ENCODE peak calls at places on chromosomes 13 and 19, in eight cellular contexts. B is DND-41, D is HFF-Myc, V is GM20000, N is uterus, O is GM12878, G is Peyer's patch, J is brain microvascular endothelial cell. K is an unnamed sample.

GRCh38 chr13:46698910-46699460 is 98.0 kb downstream of the ESD start:
- DNase-seq in B (no peak), D (no peak), V (no peak), N (no peak), O (no peak), G (no peak), J (peak), K (no peak)

GRCh38 chr13:28534210-28534609 is 39.3 kb upstream of the FLT1 start:
- DNase-seq in B (no peak), D (no peak), V (no peak), N (no peak), O (no peak), G (no peak), J (no peak), K (no peak)

GRCh38 chr13:45950343-45950995 is 98.9 kb upstream of the SIAH3 start:
- DNase-seq in B (no peak), D (no peak), V (no peak), N (no peak), O (no peak), G (no peak), J (no peak), K (no peak)

GRCh38 chr13:80841346-80841882 is 500.5 kb upstream of the SPRY2 start:
- DNase-seq in B (no peak), D (no peak), V (no peak), N (no peak), O (no peak), G (no peak), J (no peak), K (no peak)

GRCh38 chr13:28044608-28045007 is 55.8 kb downstream of the FLT3 start:
- DNase-seq in B (no peak), D (no peak), V (no peak), N (no peak), O (no peak), G (no peak), J (peak), K (no peak)

GRCh38 chr13:40787062-40787461 is 2.3 kb upstream of the SLC25A15 start:
- DNase-seq in B (peak), D (no peak), V (no peak), N (no peak), O (no peak), G (peak), J (peak), K (no peak)

GRCh38 chr19:10259162-10259905 is 7.3 kb downstream of the MRPL4 start:
- DNase-seq in B (peak), D (peak), V (peak), N (peak), O (no peak), G (peak), J (peak), K (peak)

GRCh38 chr13:28489536-28489935 is 5.4 kb downstream of the FLT1 start:
- DNase-seq in B (no peak), D (peak), V (no peak), N (no peak), O (no peak), G (no peak), J (no peak), K (no peak)

GRCh38 chr19:18496167-18496979 is 25.5 kb downstream of the ELL start:
- DNase-seq in B (peak), D (no peak), V (peak), N (no peak), O (no peak), G (peak), J (peak), K (peak)

GRCh38 chr13:95231393-95231792 is 69.9 kb downstream of the ABCC4 start:
- DNase-seq in B (no peak), D (no peak), V (no peak), N (no peak), O (no peak), G (no peak), J (no peak), K (no peak)

GRCh38 chr19:3801412-3802096 is 15.4 kb upstream of the MATK start:
- DNase-seq in B (no peak), D (no peak), V (no peak), N (no peak), O (no peak), G (peak), J (peak), K (no peak)

GRCh38 chr13:112056739-112057433 is 10.1 kb upstream of the SOX1 start:
- DNase-seq in B (no peak), D (no peak), V (peak), N (no peak), O (no peak), G (no peak), J (no peak), K (peak)

GRCh38 chr13:43878897-43879322 is 630 bp downstream of the CCDC122 start:
- DNase-seq in B (no peak), D (no peak), V (peak), N (peak), O (peak), G (peak), J (peak), K (peak)

GRCh38 chr13:38394777-38395504 is 45.3 kb downstream of the UFM1 start:
- DNase-seq in B (no peak), D (no peak), V (no peak), N (no peak), O (no peak), G (no peak), J (no peak), K (no peak)

DNA sequence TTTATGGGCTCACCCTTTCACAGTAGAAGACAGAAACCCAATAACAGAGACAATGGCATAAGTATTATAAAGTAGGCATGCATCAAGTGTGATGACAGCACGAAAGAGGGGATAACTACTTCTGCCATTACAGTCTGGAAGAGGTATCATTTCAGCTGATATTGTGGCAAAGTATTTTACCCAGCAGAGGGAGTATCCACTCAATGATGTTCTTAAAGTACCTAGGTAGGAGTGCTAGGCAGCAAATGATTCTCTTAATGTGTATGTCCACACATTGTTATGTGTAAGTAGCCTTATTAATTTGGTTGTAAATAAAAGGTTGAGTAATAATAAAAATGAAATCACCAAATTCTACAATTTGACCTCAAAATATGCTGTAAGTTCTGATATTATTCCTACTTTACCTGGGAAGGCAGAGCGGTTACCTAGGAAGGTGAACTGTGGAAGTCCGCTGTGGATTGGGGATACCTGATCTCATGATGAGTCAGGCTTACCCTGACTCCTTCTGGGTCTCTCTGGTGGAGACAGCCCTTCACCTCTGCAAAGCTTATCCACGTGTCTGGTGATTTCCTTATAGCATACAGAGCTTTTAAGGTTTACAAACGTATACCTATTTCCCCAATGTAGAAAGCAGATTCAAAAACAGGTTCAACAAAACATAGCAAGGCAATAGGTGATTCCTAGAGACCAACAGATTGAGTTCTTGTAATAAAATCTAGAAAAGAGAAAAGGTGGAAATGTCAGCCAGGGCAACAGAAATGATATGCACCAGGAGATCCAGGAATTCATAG is 4.0 kb upstream of the UBAC2 start:
- DNase-seq in B (no peak), D (no peak), V (no peak), N (no peak), O (no peak), G (no peak), J (no peak), K (no peak)
- TF ChIP-seq CTCF in B (peak), D (no peak), V (no peak), N (no peak), O (peak), G (no peak), J (peak), K (peak)

GRCh38 chr13:113243847-113244246 is 34.4 kb downstream of the CUL4A start:
- DNase-seq in B (no peak), D (no peak), V (no peak), N (no peak), O (no peak), G (no peak), J (no peak), K (no peak)

GRCh38 chr13:113245858-113246791 is 36.7 kb downstream of the CUL4A start:
- DNase-seq in B (no peak), D (no peak), V (no peak), N (no peak), O (no peak), G (no peak), J (no peak), K (no peak)
- TF ChIP-seq CTCF in B (no peak), D (peak), V (no peak), N (no peak), O (no peak), G (no peak), J (peak), K (peak)

DNA sequence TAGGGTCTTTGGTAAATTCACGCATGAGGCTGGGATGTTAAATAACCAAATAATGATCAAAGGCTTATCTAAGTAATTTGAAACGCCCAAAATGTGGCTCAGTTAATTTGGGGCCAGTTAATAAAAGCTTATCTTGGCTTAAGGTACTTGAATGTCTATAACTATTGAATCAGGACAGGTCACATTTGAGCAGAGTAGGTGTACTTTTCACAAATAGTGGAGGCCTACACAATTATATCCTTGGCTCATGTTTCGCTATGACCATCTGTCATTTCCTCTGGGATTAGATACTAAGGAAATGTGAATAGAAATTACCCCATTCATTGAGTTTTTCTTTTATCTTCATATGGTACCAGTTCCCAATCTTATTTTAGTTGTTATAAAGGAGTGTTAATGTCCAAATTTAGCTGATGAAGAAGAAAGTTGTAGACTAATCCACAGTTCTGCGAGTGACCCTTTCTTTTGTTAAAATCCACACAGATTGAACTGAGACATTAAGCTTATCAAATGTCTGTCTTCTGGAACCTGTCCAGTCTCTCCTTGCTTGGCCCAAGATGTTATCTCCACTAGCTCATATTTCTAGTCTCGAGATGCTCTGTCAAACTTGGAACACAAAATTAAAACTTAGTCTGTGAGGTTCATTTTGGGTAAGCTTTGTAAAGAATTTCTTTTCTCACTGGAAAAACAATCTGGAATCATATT is 30.9 kb downstream of the SLAIN1 start:
- DNase-seq in B (no peak), D (no peak), V (no peak), N (no peak), O (no peak), G (no peak), J (no peak), K (no peak)
- TF ChIP-seq CTCF in B (no peak), D (no peak), V (no peak), N (no peak), O (no peak), G (no peak), J (no peak), K (no peak)

GRCh38 chr19:38323276-38323675 is 3.6 kb downstream of the KCNK6 start:
- DNase-seq in B (no peak), D (no peak), V (no peak), N (no peak), O (no peak), G (no peak), J (no peak), K (no peak)

GRCh38 chr19:38319421-38320258 is at the start of gene KCNK6:
- DNase-seq in B (peak), D (no peak), V (no peak), N (peak), O (no peak), G (peak), J (no peak), K (no peak)

GRCh38 chr19:38324431-38324830 is 4.8 kb downstream of the KCNK6 start:
- DNase-seq in B (no peak), D (no peak), V (no peak), N (no peak), O (no peak), G (no peak), J (no peak), K (no peak)

GRCh38 chr19:38320969-38321339 is 1.3 kb downstream of the KCNK6 start:
- DNase-seq in B (no peak), D (no peak), V (no peak), N (no peak), O (no peak), G (no peak), J (no peak), K (no peak)

GRCh38 chr19:38321646-38322323 is 2.1 kb downstream of the KCNK6 start:
- DNase-seq in B (no peak), D (no peak), V (no peak), N (peak), O (no peak), G (no peak), J (no peak), K (no peak)
- TF ChIP-seq CTCF in B (no peak), D (no peak), V (no peak), N (no peak), O (no peak), G (no peak), J (no peak), K (no peak)

GRCh38 chr13:24307211-24308067 is 1.9 kb upstream of the C1QTNF9 start:
- DNase-seq in B (no peak), D (no peak), V (no peak), N (no peak), O (no peak), G (no peak), J (no peak), K (no peak)
- TF ChIP-seq CTCF in B (no peak), D (no peak), V (no peak), N (no peak), O (no peak), G (no peak), J (no peak), K (no peak)

DNA sequence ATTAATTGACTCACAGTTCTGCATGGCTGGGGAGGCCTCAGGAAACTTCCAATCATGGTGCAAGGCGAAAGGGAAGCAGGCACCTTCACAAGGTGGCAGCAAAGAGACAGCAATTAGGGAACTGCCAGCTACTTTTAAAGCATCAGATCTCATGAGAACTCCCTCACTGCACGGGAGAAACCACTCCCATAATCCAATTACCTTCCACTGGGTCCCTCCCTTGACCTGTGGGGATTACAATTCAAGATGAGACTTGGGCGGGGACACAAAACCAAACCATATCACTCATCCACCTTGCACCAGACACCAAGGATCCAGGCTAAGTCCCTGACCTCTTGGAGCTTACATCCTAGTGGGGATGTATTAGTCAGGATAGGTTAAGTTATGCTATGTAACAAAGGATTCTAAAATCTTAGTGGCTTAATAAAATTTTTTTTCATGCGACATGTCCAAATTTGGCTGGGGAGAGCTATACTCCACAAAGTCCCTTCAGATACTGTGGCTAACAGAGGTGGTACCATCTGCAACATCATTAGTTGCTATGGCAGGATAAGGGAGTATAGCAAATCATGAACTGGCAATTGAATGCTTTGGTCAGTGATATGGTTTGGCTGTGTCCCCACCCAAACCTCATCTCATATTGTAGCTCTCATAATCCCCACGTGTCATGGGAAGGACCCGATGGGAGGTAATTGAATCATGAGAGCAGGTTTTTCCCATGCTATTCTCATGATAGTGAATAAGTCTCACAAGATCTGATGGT is 8.3 kb upstream of the FAM187B start:
- DNase-seq in B (no peak), D (no peak), V (no peak), N (no peak), O (no peak), G (peak), J (no peak), K (no peak)
- TF ChIP-seq CTCF in B (peak), D (peak), V (no peak), N (no peak), O (no peak), G (no peak), J (peak), K (peak)

GRCh38 chr13:72808917-72809500 is 27.1 kb downstream of the PIBF1 start:
- DNase-seq in B (no peak), D (no peak), V (peak), N (no peak), O (no peak), G (no peak), J (no peak), K (no peak)
- TF ChIP-seq CTCF in B (peak), D (no peak), V (no peak), N (peak), O (peak), G (no peak), J (no peak), K (peak)

GRCh38 chr19:13980340-13980739 is 25.8 kb downstream of the RFX1 start:
- DNase-seq in B (no peak), D (no peak), V (no peak), N (no peak), O (no peak), G (no peak), J (no peak), K (no peak)
- TF ChIP-seq CTCF in B (no peak), D (no peak), V (no peak), N (no peak), O (no peak), G (no peak), J (no peak), K (no peak)

DNA sequence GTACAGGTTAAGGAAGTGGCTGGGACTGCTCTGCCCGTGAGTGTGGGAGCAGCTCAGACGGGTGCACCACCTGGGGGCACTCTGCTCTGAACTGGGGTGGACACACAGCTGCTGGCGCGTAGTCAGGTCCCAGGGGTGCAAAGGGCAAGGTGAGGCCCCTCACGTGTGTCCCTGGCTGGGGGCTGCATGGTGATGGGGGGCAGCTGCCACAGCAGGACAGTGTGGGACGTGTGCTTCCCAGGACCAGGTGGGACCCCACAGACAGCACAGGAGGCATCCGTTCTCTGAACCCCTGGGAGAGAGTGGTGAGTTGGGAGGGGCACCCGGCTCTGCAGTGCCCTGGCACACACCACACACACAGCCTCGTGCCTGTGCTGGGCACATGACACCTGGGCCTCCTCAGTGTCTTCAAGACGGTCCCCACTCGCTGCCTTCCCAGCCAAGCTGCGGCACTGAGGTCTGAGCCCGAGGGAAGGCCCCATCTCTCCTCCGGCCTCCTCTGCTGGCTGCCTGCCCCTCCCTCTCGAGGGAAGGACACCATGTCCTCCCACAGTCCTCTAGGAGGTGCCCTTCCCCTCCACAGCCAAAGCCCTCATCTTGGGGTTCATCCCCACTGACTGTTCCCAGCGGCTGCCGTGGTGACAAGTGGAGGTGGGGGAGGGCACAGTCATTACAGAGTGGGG is 24.7 kb downstream of the CILP2 start:
- DNase-seq in B (no peak), D (no peak), V (no peak), N (no peak), O (no peak), G (peak), J (no peak), K (no peak)
- TF ChIP-seq CTCF in B (peak), D (no peak), V (no peak), N (no peak), O (no peak), G (no peak), J (peak), K (peak)

GRCh38 chr19:37114001-37114400 is 35.8 kb downstream of the ZNF420 start:
- DNase-seq in B (no peak), D (no peak), V (no peak), N (no peak), O (no peak), G (no peak), J (no peak), K (no peak)
- TF ChIP-seq CTCF in B (peak), D (peak), V (peak), N (no peak), O (peak), G (no peak), J (peak), K (no peak)

K was measured in GM13977.